ENCODE peak calls at places on chromosomes 7 and 10, in nine cellular contexts. One of them, this sample, is unnamed.

GRCh38 chr7:108311446-108312168 is 144.6 kb downstream of the NRCAM start:
- DNase-seq in foreskin fibroblast: peak
- DNase-seq in LNCaP clone FGC: no peak
- DNase-seq in neural crest cell: no peak
- DNase-seq in left ventricle myocardium inferior: no peak
- DNase-seq in esophagus muscularis mucosa: no peak
- DNase-seq in adrenal gland: no peak
- DNase-seq in astrocyte of the spinal cord: peak
- DNase-seq in right lobe of liver: no peak
- DNase-seq in this sample: no peak

GRCh38 chr7:74026406-74027123 is 1.4 kb upstream of the ELN start:
- DNase-seq in right lobe of liver: peak
- DNase-seq in foreskin fibroblast: no peak
- DNase-seq in neural crest cell: peak
- DNase-seq in left ventricle myocardium inferior: peak
- DNase-seq in adrenal gland: peak
- DNase-seq in esophagus muscularis mucosa: peak
- DNase-seq in astrocyte of the spinal cord: peak
- DNase-seq in LNCaP clone FGC: no peak
- DNase-seq in this sample: no peak

GRCh38 chr10:125049216-125049903 is 107.4 kb downstream of the ZRANB1 start:
- DNase-seq in left ventricle myocardium inferior: no peak
- DNase-seq in adrenal gland: no peak
- DNase-seq in foreskin fibroblast: no peak
- DNase-seq in neural crest cell: no peak
- DNase-seq in right lobe of liver: no peak
- DNase-seq in LNCaP clone FGC: no peak
- DNase-seq in esophagus muscularis mucosa: no peak
- DNase-seq in astrocyte of the spinal cord: no peak
- DNase-seq in this sample: no peak

GRCh38 chr10:43376828-43377227 is 5.4 kb downstream of the FXYD4 start:
- DNase-seq in left ventricle myocardium inferior: no peak
- DNase-seq in neural crest cell: no peak
- DNase-seq in esophagus muscularis mucosa: no peak
- DNase-seq in astrocyte of the spinal cord: no peak
- DNase-seq in adrenal gland: no peak
- DNase-seq in LNCaP clone FGC: no peak
- DNase-seq in right lobe of liver: peak
- DNase-seq in foreskin fibroblast: no peak
- DNase-seq in this sample: peak

GRCh38 chr7:91424372-91424771 is 160.1 kb downstream of the FZD1 start:
- DNase-seq in LNCaP clone FGC: no peak
- DNase-seq in left ventricle myocardium inferior: no peak
- DNase-seq in neural crest cell: no peak
- DNase-seq in foreskin fibroblast: no peak
- DNase-seq in right lobe of liver: no peak
- DNase-seq in astrocyte of the spinal cord: no peak
- DNase-seq in esophagus muscularis mucosa: no peak
- DNase-seq in adrenal gland: no peak
- DNase-seq in this sample: no peak

GRCh38 chr7:74097937-74098614 is 14.5 kb downstream of the LIMK1 start:
- DNase-seq in foreskin fibroblast: peak
- DNase-seq in astrocyte of the spinal cord: peak
- DNase-seq in esophagus muscularis mucosa: no peak
- DNase-seq in adrenal gland: peak
- DNase-seq in LNCaP clone FGC: no peak
- DNase-seq in right lobe of liver: no peak
- DNase-seq in left ventricle myocardium inferior: no peak
- DNase-seq in neural crest cell: no peak
- DNase-seq in this sample: no peak

GRCh38 chr10:75137533-75138438 is 26.3 kb downstream of the SAMD8 start:
- DNase-seq in foreskin fibroblast: peak
- DNase-seq in neural crest cell: no peak
- DNase-seq in astrocyte of the spinal cord: peak
- DNase-seq in right lobe of liver: no peak
- DNase-seq in LNCaP clone FGC: no peak
- DNase-seq in left ventricle myocardium inferior: no peak
- DNase-seq in esophagus muscularis mucosa: no peak
- DNase-seq in adrenal gland: no peak
- DNase-seq in this sample: no peak

GRCh38 chr7:11082552-11083213 is 109.0 kb downstream of the PHF14 start:
- DNase-seq in right lobe of liver: no peak
- DNase-seq in esophagus muscularis mucosa: no peak
- DNase-seq in astrocyte of the spinal cord: no peak
- DNase-seq in neural crest cell: no peak
- DNase-seq in foreskin fibroblast: no peak
- DNase-seq in adrenal gland: no peak
- DNase-seq in left ventricle myocardium inferior: no peak
- DNase-seq in LNCaP clone FGC: no peak
- DNase-seq in this sample: no peak

GRCh38 chr10:62638062-62638477 is 166.4 kb upstream of the ADO start:
- DNase-seq in neural crest cell: no peak
- DNase-seq in foreskin fibroblast: no peak
- DNase-seq in right lobe of liver: no peak
- DNase-seq in left ventricle myocardium inferior: no peak
- DNase-seq in astrocyte of the spinal cord: no peak
- DNase-seq in esophagus muscularis mucosa: no peak
- DNase-seq in LNCaP clone FGC: no peak
- DNase-seq in adrenal gland: no peak
- DNase-seq in this sample: no peak

GRCh38 chr7:45366432-45366831 is 207.7 kb upstream of the ADCY1 start:
- DNase-seq in neural crest cell: no peak
- DNase-seq in left ventricle myocardium inferior: no peak
- DNase-seq in adrenal gland: no peak
- DNase-seq in right lobe of liver: no peak
- DNase-seq in esophagus muscularis mucosa: no peak
- DNase-seq in LNCaP clone FGC: no peak
- DNase-seq in astrocyte of the spinal cord: no peak
- DNase-seq in foreskin fibroblast: no peak
- DNase-seq in this sample: no peak

GRCh38 chr10:27625452-27626345 is 119.9 kb downstream of the MKX start:
- DNase-seq in right lobe of liver: no peak
- DNase-seq in neural crest cell: no peak
- DNase-seq in foreskin fibroblast: no peak
- DNase-seq in LNCaP clone FGC: no peak
- DNase-seq in astrocyte of the spinal cord: no peak
- DNase-seq in adrenal gland: no peak
- DNase-seq in esophagus muscularis mucosa: no peak
- DNase-seq in left ventricle myocardium inferior: no peak
- DNase-seq in this sample: no peak

GRCh38 chr10:100831742-100832141 is 81.0 kb upstream of the SLF2 start:
- DNase-seq in left ventricle myocardium inferior: no peak
- DNase-seq in foreskin fibroblast: no peak
- DNase-seq in adrenal gland: no peak
- DNase-seq in LNCaP clone FGC: no peak
- DNase-seq in esophagus muscularis mucosa: no peak
- DNase-seq in neural crest cell: no peak
- DNase-seq in right lobe of liver: no peak
- DNase-seq in astrocyte of the spinal cord: no peak
- DNase-seq in this sample: no peak

DNA sequence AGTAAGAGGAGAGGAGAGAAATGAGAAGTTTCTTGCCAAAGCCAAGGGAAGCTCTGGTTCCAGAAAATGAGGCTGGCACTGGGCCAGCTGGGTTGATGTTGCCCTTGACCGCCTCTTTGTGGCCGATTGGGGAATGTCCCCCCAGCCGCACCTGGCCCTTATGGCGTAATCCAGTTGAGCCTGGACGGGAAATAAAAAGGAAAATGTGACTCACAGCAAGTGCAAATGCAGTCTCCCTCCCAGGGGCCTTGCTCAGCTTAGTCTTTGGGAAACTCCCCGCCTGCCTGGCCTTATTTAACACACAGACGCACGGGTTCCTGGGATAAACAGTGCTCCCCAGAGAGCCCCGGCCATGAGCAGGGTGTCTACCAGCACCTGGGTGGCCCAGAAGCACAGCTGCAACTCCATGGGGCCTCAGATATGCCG is 174.8 kb downstream of the KIAA1217 start:
- DNase-seq in LNCaP clone FGC: peak
- DNase-seq in esophagus muscularis mucosa: no peak
- DNase-seq in astrocyte of the spinal cord: peak
- DNase-seq in foreskin fibroblast: peak
- DNase-seq in right lobe of liver: peak
- DNase-seq in left ventricle myocardium inferior: peak
- DNase-seq in neural crest cell: no peak
- DNase-seq in adrenal gland: peak
- DNase-seq in this sample: no peak
- TF ChIP-seq CTCF in LNCaP clone FGC: peak
- TF ChIP-seq CTCF in esophagus muscularis mucosa: peak
- TF ChIP-seq CTCF in astrocyte of the spinal cord: peak
- TF ChIP-seq CTCF in foreskin fibroblast: peak
- TF ChIP-seq CTCF in right lobe of liver: peak
- TF ChIP-seq CTCF in left ventricle myocardium inferior: peak
- TF ChIP-seq CTCF in neural crest cell: peak
- TF ChIP-seq CTCF in adrenal gland: peak
- TF ChIP-seq CTCF in this sample: peak

GRCh38 chr10:30115391-30116253 is 56.2 kb upstream of the JCAD start:
- DNase-seq in neural crest cell: no peak
- DNase-seq in LNCaP clone FGC: no peak
- DNase-seq in adrenal gland: no peak
- DNase-seq in esophagus muscularis mucosa: no peak
- DNase-seq in right lobe of liver: no peak
- DNase-seq in foreskin fibroblast: no peak
- DNase-seq in astrocyte of the spinal cord: peak
- DNase-seq in left ventricle myocardium inferior: no peak
- DNase-seq in this sample: no peak

GRCh38 chr10:30116254-30116573 is 56.8 kb upstream of the JCAD start:
- DNase-seq in LNCaP clone FGC: no peak
- DNase-seq in esophagus muscularis mucosa: no peak
- DNase-seq in right lobe of liver: no peak
- DNase-seq in neural crest cell: no peak
- DNase-seq in foreskin fibroblast: no peak
- DNase-seq in adrenal gland: no peak
- DNase-seq in astrocyte of the spinal cord: no peak
- DNase-seq in left ventricle myocardium inferior: no peak
- DNase-seq in this sample: no peak

GRCh38 chr10:30111340-30111980 is 52.1 kb upstream of the JCAD start:
- DNase-seq in LNCaP clone FGC: no peak
- DNase-seq in adrenal gland: no peak
- DNase-seq in neural crest cell: no peak
- DNase-seq in left ventricle myocardium inferior: no peak
- DNase-seq in astrocyte of the spinal cord: peak
- DNase-seq in esophagus muscularis mucosa: no peak
- DNase-seq in right lobe of liver: no peak
- DNase-seq in foreskin fibroblast: peak
- DNase-seq in this sample: no peak

GRCh38 chr10:30114401-30114800 is 55.0 kb upstream of the JCAD start:
- DNase-seq in esophagus muscularis mucosa: no peak
- DNase-seq in left ventricle myocardium inferior: no peak
- DNase-seq in adrenal gland: no peak
- DNase-seq in foreskin fibroblast: no peak
- DNase-seq in neural crest cell: no peak
- DNase-seq in right lobe of liver: no peak
- DNase-seq in LNCaP clone FGC: no peak
- DNase-seq in astrocyte of the spinal cord: no peak
- DNase-seq in this sample: no peak

DNA sequence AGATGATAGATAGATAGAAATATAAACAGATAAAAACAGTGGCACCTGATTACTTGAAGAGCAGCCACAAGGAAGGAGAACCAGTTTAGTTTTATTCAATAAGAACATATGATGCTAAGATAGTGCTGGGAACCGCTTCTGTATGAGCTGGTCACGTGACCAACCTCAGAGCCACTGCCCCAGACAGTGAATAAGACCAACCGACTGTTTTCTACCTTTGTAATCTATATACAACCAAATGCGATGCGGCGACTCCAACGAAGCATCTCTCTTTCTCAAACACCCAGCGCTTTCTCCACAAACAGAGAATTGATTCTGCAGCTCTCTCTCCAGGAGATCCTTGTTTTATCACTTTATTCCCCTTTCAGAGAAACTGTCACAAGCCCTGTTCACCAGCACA is 55.5 kb upstream of the JCAD start:
- DNase-seq in LNCaP clone FGC: peak
- DNase-seq in esophagus muscularis mucosa: no peak
- DNase-seq in right lobe of liver: no peak
- DNase-seq in astrocyte of the spinal cord: peak
- DNase-seq in foreskin fibroblast: no peak
- DNase-seq in left ventricle myocardium inferior: no peak
- DNase-seq in adrenal gland: no peak
- DNase-seq in neural crest cell: no peak
- DNase-seq in this sample: no peak
- TF ChIP-seq CTCF in LNCaP clone FGC: no peak
- TF ChIP-seq CTCF in esophagus muscularis mucosa: no peak
- TF ChIP-seq CTCF in right lobe of liver: no peak
- TF ChIP-seq CTCF in astrocyte of the spinal cord: no peak
- TF ChIP-seq CTCF in foreskin fibroblast: no peak
- TF ChIP-seq CTCF in left ventricle myocardium inferior: no peak
- TF ChIP-seq CTCF in adrenal gland: no peak
- TF ChIP-seq CTCF in neural crest cell: no peak
- TF ChIP-seq CTCF in this sample: no peak

GRCh38 chr10:96370575-96371157 is 11.9 kb upstream of the OPALIN start:
- DNase-seq in neural crest cell: peak
- DNase-seq in adrenal gland: peak
- DNase-seq in LNCaP clone FGC: no peak
- DNase-seq in esophagus muscularis mucosa: no peak
- DNase-seq in foreskin fibroblast: no peak
- DNase-seq in left ventricle myocardium inferior: peak
- DNase-seq in astrocyte of the spinal cord: peak
- DNase-seq in right lobe of liver: no peak
- DNase-seq in this sample: no peak
- TF ChIP-seq CTCF in neural crest cell: peak
- TF ChIP-seq CTCF in adrenal gland: peak
- TF ChIP-seq CTCF in LNCaP clone FGC: peak
- TF ChIP-seq CTCF in esophagus muscularis mucosa: peak
- TF ChIP-seq CTCF in foreskin fibroblast: peak
- TF ChIP-seq CTCF in left ventricle myocardium inferior: peak
- TF ChIP-seq CTCF in astrocyte of the spinal cord: peak
- TF ChIP-seq CTCF in right lobe of liver: peak
- TF ChIP-seq CTCF in this sample: peak

GRCh38 chr10:15096661-15097010 is 519 bp upstream of the RPP38 start:
- DNase-seq in LNCaP clone FGC: no peak
- DNase-seq in adrenal gland: no peak
- DNase-seq in astrocyte of the spinal cord: no peak
- DNase-seq in esophagus muscularis mucosa: no peak
- DNase-seq in foreskin fibroblast: no peak
- DNase-seq in right lobe of liver: no peak
- DNase-seq in neural crest cell: no peak
- DNase-seq in left ventricle myocardium inferior: no peak
- DNase-seq in this sample: no peak

GRCh38 chr10:15092855-15093408 is 4.2 kb upstream of the RPP38 start:
- DNase-seq in neural crest cell: no peak
- DNase-seq in LNCaP clone FGC: no peak
- DNase-seq in right lobe of liver: no peak
- DNase-seq in adrenal gland: no peak
- DNase-seq in esophagus muscularis mucosa: no peak
- DNase-seq in astrocyte of the spinal cord: no peak
- DNase-seq in foreskin fibroblast: no peak
- DNase-seq in left ventricle myocardium inferior: no peak
- DNase-seq in this sample: no peak

GRCh38 chr10:15099886-15100285 is 2.7 kb downstream of the RPP38 start:
- DNase-seq in foreskin fibroblast: no peak
- DNase-seq in left ventricle myocardium inferior: no peak
- DNase-seq in astrocyte of the spinal cord: no peak
- DNase-seq in esophagus muscularis mucosa: no peak
- DNase-seq in right lobe of liver: no peak
- DNase-seq in neural crest cell: no peak
- DNase-seq in LNCaP clone FGC: no peak
- DNase-seq in adrenal gland: no peak
- DNase-seq in this sample: no peak

GRCh38 chr10:15091418-15091817 is 2.8 kb upstream of the ACBD7 start:
- DNase-seq in neural crest cell: no peak
- DNase-seq in left ventricle myocardium inferior: no peak
- DNase-seq in LNCaP clone FGC: no peak
- DNase-seq in esophagus muscularis mucosa: no peak
- DNase-seq in right lobe of liver: no peak
- DNase-seq in adrenal gland: no peak
- DNase-seq in astrocyte of the spinal cord: no peak
- DNase-seq in foreskin fibroblast: no peak
- DNase-seq in this sample: no peak

GRCh38 chr10:15097011-15097812 is at the start of gene RPP38:
- DNase-seq in neural crest cell: peak
- DNase-seq in left ventricle myocardium inferior: peak
- DNase-seq in right lobe of liver: peak
- DNase-seq in esophagus muscularis mucosa: peak
- DNase-seq in foreskin fibroblast: peak
- DNase-seq in adrenal gland: peak
- DNase-seq in LNCaP clone FGC: peak
- DNase-seq in astrocyte of the spinal cord: peak
- DNase-seq in this sample: peak
- TF ChIP-seq CTCF in neural crest cell: no peak
- TF ChIP-seq CTCF in left ventricle myocardium inferior: no peak
- TF ChIP-seq CTCF in right lobe of liver: no peak
- TF ChIP-seq CTCF in esophagus muscularis mucosa: no peak
- TF ChIP-seq CTCF in foreskin fibroblast: no peak
- TF ChIP-seq CTCF in adrenal gland: no peak
- TF ChIP-seq CTCF in LNCaP clone FGC: no peak
- TF ChIP-seq CTCF in astrocyte of the spinal cord: no peak
- TF ChIP-seq CTCF in this sample: peak

This sample was measured in chondrocyte.